ENCODE peak calls at places on chromosome 20, in eight cellular contexts. K is psoas muscle, V is IMR-90, S is neural progenitor cell, C is sigmoid colon, T is fibroblast of lung, U is tibial nerve, M is body of pancreas. F is an unnamed sample.

GRCh38 chr20:63048516-63049190 is 41.9 kb upstream of the BHLHE23 start:
- DNase-seq in K (no peak), V (no peak), S (no peak), C (no peak), T (no peak), U (no peak), M (no peak), F (no peak)

GRCh38 chr20:22687676-22688360 is 103.4 kb upstream of the FOXA2 start:
- DNase-seq in K (no peak), V (no peak), S (no peak), C (no peak), T (no peak), U (no peak), M (no peak), F (no peak)

GRCh38 chr20:63773571-63774347 is 34.2 kb downstream of the SLC2A4RG start:
- DNase-seq in K (no peak), V (no peak), S (no peak), C (no peak), T (no peak), U (no peak), M (no peak), F (no peak)

GRCh38 chr20:10565191-10565921 is 108.4 kb downstream of the JAG1 start:
- DNase-seq in K (peak; percentile 24), V (peak; percentile 89), S (no peak), C (no peak), T (peak; percentile 88), U (no peak), M (no peak), F (no peak)

GRCh38 chr20:31484001-31484400 is 8.9 kb downstream of the REM1 start:
- DNase-seq in K (peak; percentile 28), V (no peak), S (no peak), C (no peak), T (peak; percentile 16), U (peak; percentile 39), M (no peak), F (no peak)

GRCh38 chr20:10758446-10758845 is 84.6 kb upstream of the JAG1 start:
- DNase-seq in K (no peak), V (peak; percentile 53), S (no peak), C (no peak), T (peak; percentile 30), U (no peak), M (no peak), F (no peak)

GRCh38 chr20:54069501-54069971 is 858 bp downstream of the BCAS1 start:
- DNase-seq in K (no peak), V (no peak), S (peak; percentile 16), C (no peak), T (peak; percentile 12), U (no peak), M (no peak), F (peak; percentile 41)

GRCh38 chr20:38806855-38807655 is 1.6 kb downstream of the PPP1R16B start:
- DNase-seq in K (no peak), V (no peak), S (peak; percentile 50), C (no peak), T (no peak), U (no peak), M (no peak), F (no peak)

GRCh38 chr20:41538810-41539596 is 79.2 kb downstream of the CHD6 start:
- DNase-seq in K (no peak), V (no peak), S (no peak), C (no peak), T (no peak), U (no peak), M (no peak), F (no peak)

GRCh38 chr20:62824476-62825287 is 7.8 kb downstream of the COL9A3 start:
- DNase-seq in K (no peak), V (no peak), S (peak; percentile 85), C (peak; percentile 93), T (peak; percentile 52), U (no peak), M (peak; percentile 91), F (peak; percentile 73)

GRCh38 chr20:43904195-43904594 is 10.5 kb upstream of the TOX2 start:
- DNase-seq in K (no peak), V (no peak), S (peak; percentile 83), C (no peak), T (no peak), U (no peak), M (no peak), F (no peak)

GRCh38 chr20:63527184-63527583 is 6.6 kb downstream of the PPDPF start:
- DNase-seq in K (no peak), V (no peak), S (no peak), C (no peak), T (no peak), U (no peak), M (no peak), F (no peak)

GRCh38 chr20:13029687-13030510 is 21.1 kb downstream of the SPTLC3 start:
- DNase-seq in K (peak; percentile 15), V (peak; percentile 84), S (no peak), C (no peak), T (peak; percentile 97), U (no peak), M (peak; percentile 27), F (peak; percentile 60)
- H3K4me3 ChIP-seq in K (no peak overlapping the region), V (no peak overlapping the region), S (no peak overlapping the region), C (no peak overlapping the region), T (no peak overlapping the region), U (no peak overlapping the region), M (no peak overlapping the region), F (no peak overlapping the region)

GRCh38 chr20:59438201-59438600 is 137.8 kb downstream of the EDN3 start:
- DNase-seq in K (no peak), V (no peak), S (peak; percentile 74), C (no peak), T (no peak), U (no peak), M (no peak), F (no peak)

GRCh38 chr20:59441860-59442810 is 141.7 kb downstream of the EDN3 start:
- DNase-seq in K (no peak), V (no peak), S (no peak), C (peak; percentile 17), T (no peak), U (no peak), M (no peak), F (peak; percentile 64)

GRCh38 chr20:59437601-59438031 is 137.2 kb downstream of the EDN3 start:
- DNase-seq in K (no peak), V (no peak), S (no peak), C (no peak), T (no peak), U (no peak), M (no peak), F (peak; percentile 48)

GRCh38 chr20:59441306-59441705 is 140.9 kb downstream of the EDN3 start:
- DNase-seq in K (no peak), V (no peak), S (no peak), C (no peak), T (no peak), U (no peak), M (no peak), F (no peak)

GRCh38 chr20:59439243-59439642 is 138.8 kb downstream of the EDN3 start:
- DNase-seq in K (no peak), V (no peak), S (no peak), C (peak; percentile 37), T (no peak), U (no peak), M (no peak), F (no peak)
- H3K27ac ChIP-seq in K (no peak overlapping the region), V (no peak overlapping the region), S (no peak overlapping the region), C (no peak overlapping the region), T (no peak overlapping the region), U (no peak overlapping the region), M (no peak overlapping the region), F (no peak overlapping the region)

GRCh38 chr20:50341050-50341449 is 150.4 kb downstream of the CEBPB start:
- DNase-seq in K (no peak), V (no peak), S (no peak), C (no peak), T (no peak), U (no peak), M (no peak), F (no peak)

GRCh38 chr20:50337521-50338466 is 147.2 kb downstream of the CEBPB start:
- DNase-seq in K (no peak), V (no peak), S (no peak), C (peak; percentile 56), T (no peak), U (no peak), M (no peak), F (no peak)

GRCh38 chr20:50340586-50340985 is 150.0 kb downstream of the CEBPB start:
- DNase-seq in K (no peak), V (no peak), S (no peak), C (peak; percentile 53), T (no peak), U (no peak), M (no peak), F (no peak)

GRCh38 chr20:50338479-50339195 is 148.0 kb downstream of the CEBPB start:
- DNase-seq in K (no peak), V (peak; percentile 23), S (peak; percentile 39), C (peak; percentile 61), T (peak; percentile 67), U (no peak), M (no peak), F (no peak)

DNA sequence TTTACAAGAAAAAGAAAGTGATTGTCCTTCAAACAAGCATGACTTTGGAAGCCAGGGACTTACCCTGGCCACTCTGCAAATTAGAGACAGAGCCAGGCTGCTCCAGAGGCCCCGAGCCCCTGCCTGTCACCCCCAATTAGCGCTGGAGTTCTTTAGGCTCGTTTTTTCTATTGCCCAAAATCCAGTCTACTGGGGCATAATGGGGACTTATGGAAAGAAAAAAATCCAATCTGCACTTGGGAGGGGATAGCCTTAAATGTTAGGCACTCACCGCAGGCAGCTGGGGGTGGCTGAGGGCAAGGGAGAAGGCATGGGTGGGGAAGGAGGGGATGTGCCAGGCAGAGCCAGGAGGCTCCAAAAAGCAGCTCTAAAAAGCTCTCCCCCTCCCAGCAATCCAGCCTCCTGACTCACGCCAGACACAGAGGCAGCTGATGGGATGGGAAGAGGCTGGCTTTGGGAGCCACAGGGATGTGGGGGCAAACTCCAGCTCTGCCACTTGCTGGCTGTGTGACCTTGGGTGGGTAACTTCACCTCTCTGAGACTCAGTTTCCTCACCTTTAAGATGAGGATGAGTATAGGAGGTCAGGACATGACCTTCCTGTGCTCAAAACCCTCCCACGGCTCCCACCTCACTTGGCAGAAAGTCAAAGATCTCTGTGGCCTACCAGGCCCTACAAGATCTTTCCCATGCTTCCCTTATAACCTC is 148.7 kb downstream of the CEBPB start:
- DNase-seq in K (no peak), V (peak; percentile 69), S (peak; percentile 29), C (peak; percentile 64), T (peak; percentile 86), U (no peak), M (no peak), F (no peak)
- H3K4me3 ChIP-seq in K (no peak overlapping the region), V (no peak overlapping the region), S (no peak overlapping the region), C (no peak overlapping the region), T (no peak overlapping the region), U (peak overlapping the region; percentile 13), M (no peak overlapping the region), F (no peak overlapping the region)

DNA sequence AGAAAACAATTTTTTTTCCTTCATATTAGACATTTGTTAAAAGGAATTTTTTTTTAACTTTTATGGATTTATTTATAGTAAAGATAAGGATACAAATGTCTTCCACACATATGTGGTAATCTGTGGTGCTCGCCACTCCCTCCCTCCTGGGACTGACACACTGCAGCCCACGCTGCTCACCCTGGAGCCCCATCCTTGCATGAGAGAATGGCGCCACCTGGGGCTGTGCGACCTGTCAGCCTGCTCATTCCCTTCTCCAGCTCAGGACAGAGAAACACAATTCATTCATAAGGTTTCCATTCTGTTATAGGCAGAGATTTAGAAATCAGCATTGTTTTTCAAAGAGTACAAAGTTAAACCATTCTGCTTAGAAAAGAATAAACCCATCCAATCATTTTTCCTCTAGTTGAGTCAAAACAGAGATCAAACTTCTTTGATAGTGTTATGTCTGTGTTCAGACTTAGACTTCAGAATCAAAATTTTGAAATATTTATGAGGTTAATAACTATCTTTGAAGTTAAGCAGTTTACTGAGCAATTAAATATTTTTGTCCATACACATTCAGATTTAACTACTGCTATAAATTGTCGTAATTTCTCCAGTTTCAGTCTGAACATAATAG is 42.8 kb upstream of the DYNLRB1 start:
- DNase-seq in K (peak; percentile 37), V (peak; percentile 66), S (peak; percentile 68), C (no peak), T (peak; percentile 35), U (no peak), M (no peak), F (peak; percentile 64)
- H3K27ac ChIP-seq in K (no peak overlapping the region), V (no peak overlapping the region), S (no peak overlapping the region), C (no peak overlapping the region), T (no peak overlapping the region), U (no peak overlapping the region), M (no peak overlapping the region), F (no peak overlapping the region)

F was measured in A673.